ENCODE peak calls at places on chromosome 21, in five cellular contexts. L, Q, U, R and K are unnamed samples. For H3K4me1, the result is how much of the 10 kb centered on the place peaks cover.

GRCh38 chr21:26739189-26739588 is 106.0 kb downstream of the ADAMTS1 start:
- DNase-seq in L (no peak), Q (no peak), U (no peak), R (no peak), K (no peak)

GRCh38 chr21:27571706-27572105 is 604.8 kb upstream of the ADAMTS5 start:
- DNase-seq in L (no peak), Q (no peak), U (no peak), R (no peak), K (no peak)

GRCh38 chr21:46095814-46096595 is 1.9 kb upstream of the COL6A2 start:
- DNase-seq in L (no peak), Q (no peak), U (no peak), R (peak), K (peak)

GRCh38 chr21:35138665-35139381 is 89.7 kb upstream of the RUNX1 start:
- DNase-seq in L (no peak), Q (no peak), U (no peak), R (no peak), K (no peak)

GRCh38 chr21:42198949-42199348 is 20.0 kb upstream of the ABCG1 start:
- DNase-seq in L (no peak), Q (no peak), U (no peak), R (no peak), K (no peak)

GRCh38 chr21:46322351-46323226 is 1.1 kb downstream of the C21orf58 start:
- DNase-seq in L (no peak), Q (no peak), U (no peak), R (peak), K (no peak)

GRCh38 chr21:46122241-46122671 is 24.3 kb downstream of the COL6A2 start:
- DNase-seq in L (peak), Q (peak), U (peak), R (no peak), K (no peak)

GRCh38 chr21:46603228-46603627 is 1.7 kb downstream of the S100B start:
- DNase-seq in L (no peak), Q (no peak), U (no peak), R (no peak), K (no peak)

GRCh38 chr21:25638634-25639166 is 358 bp upstream of the JAM2 start:
- DNase-seq in L (no peak), Q (no peak), U (no peak), R (no peak), K (no peak)

GRCh38 chr21:41957991-41958766 is 4.4 kb upstream of the C2CD2 start:
- DNase-seq in L (no peak), Q (peak), U (peak), R (no peak), K (no peak)

GRCh38 chr21:22890656-22891055 is 1892.4 kb downstream of the NCAM2 start:
- DNase-seq in L (no peak), Q (no peak), U (no peak), R (no peak), K (no peak)

GRCh38 chr21:28523367-28523766 is 469.3 kb downstream of the LTN1 start:
- DNase-seq in L (no peak), Q (no peak), U (no peak), R (no peak), K (no peak)

GRCh38 chr21:16983425-16983824 is 529.4 kb upstream of the CXADR start:
- DNase-seq in L (no peak), Q (no peak), U (no peak), R (no peak), K (no peak)

GRCh38 chr21:41425954-41426655 is at the start of gene MX1:
- DNase-seq in L (peak), Q (peak), U (peak), R (peak), K (peak)

GRCh38 chr21:42218836-42219605 is at the start of gene ABCG1:
- DNase-seq in L (peak), Q (peak), U (peak), R (peak), K (no peak)

GRCh38 chr21:7933923-7934322 is 2587.5 kb upstream of the TPTE start:
- DNase-seq in L (no peak), Q (no peak), U (no peak), R (no peak), K (no peak)

GRCh38 chr21:29384608-29385359 is 86.1 kb downstream of the BACH1 start:
- DNase-seq in L (no peak), Q (no peak), U (no peak), R (no peak), K (no peak)

GRCh38 chr21:42598159-42598735 is 55.2 kb upstream of the PDE9A start:
- DNase-seq in L (no peak), Q (no peak), U (no peak), R (no peak), K (no peak)

GRCh38 chr21:28160378-28160777 is 832.3 kb downstream of the LTN1 start:
- DNase-seq in L (no peak), Q (no peak), U (no peak), R (no peak), K (no peak)

GRCh38 chr21:16605588-16605987 is 875.8 kb downstream of the USP25 start:
- DNase-seq in L (no peak), Q (no peak), U (no peak), R (no peak), K (no peak)

GRCh38 chr21:41659791-41660560 is 106.9 kb downstream of the RIPK4 start:
- DNase-seq in L (no peak), Q (no peak), U (no peak), R (peak), K (no peak)

GRCh38 chr21:15850645-15851044 is 120.9 kb downstream of the USP25 start:
- DNase-seq in L (no peak), Q (no peak), U (no peak), R (no peak), K (no peak)

GRCh38 chr21:18914570-18914969 is 511.0 kb upstream of the TMPRSS15 start:
- DNase-seq in L (no peak), Q (no peak), U (no peak), R (no peak), K (no peak)

GRCh38 chr21:42215942-42216725 is 2.8 kb upstream of the ABCG1 start:
- DNase-seq in L (no peak), Q (no peak), U (no peak), R (no peak), K (no peak)

GRCh38 chr21:41918561-41919358 is 35.1 kb downstream of the C2CD2 start:
- DNase-seq in L (no peak), Q (no peak), U (no peak), R (peak), K (no peak)

GRCh38 chr21:42629856-42630410 is 23.5 kb upstream of the PDE9A start:
- DNase-seq in L (peak), Q (peak), U (no peak), R (no peak), K (no peak)

GRCh38 chr21:27511241-27511640 is 544.4 kb upstream of the ADAMTS5 start:
- DNase-seq in L (no peak), Q (no peak), U (no peak), R (no peak), K (no peak)

GRCh38 chr21:9837946-9838801 is 683.2 kb upstream of the TPTE start:
- DNase-seq in L (peak), Q (no peak), U (no peak), R (no peak), K (no peak)

GRCh38 chr21:26148834-26149354 is 21.7 kb downstream of the APP start:
- DNase-seq in L (no peak), Q (no peak), U (no peak), R (no peak), K (no peak)

GRCh38 chr21:25953659-25954058 is 216.9 kb downstream of the APP start:
- DNase-seq in L (no peak), Q (no peak), U (no peak), R (no peak), K (no peak)

GRCh38 chr21:24450119-24450518 is 1157.2 kb downstream of the MRPL39 start:
- DNase-seq in L (no peak), Q (no peak), U (no peak), R (no peak), K (no peak)
- H3K27ac ChIP-seq in L (no peak), Q (no peak), U (no peak), R (no peak), K (no peak)

GRCh38 chr21:32496536-32496935 is 84.0 kb downstream of the EVA1C start:
- DNase-seq in L (no peak), Q (no peak), U (no peak), R (no peak), K (no peak)

GRCh38 chr21:32494946-32495703 is 82.6 kb downstream of the EVA1C start:
- DNase-seq in L (no peak), Q (no peak), U (no peak), R (no peak), K (no peak)

GRCh38 chr21:32499249-32500055 is 85.9 kb downstream of the TCP10L start:
- DNase-seq in L (no peak), Q (no peak), U (no peak), R (no peak), K (no peak)
- TF ChIP-seq CTCF in L (no peak), Q (no peak), U (no peak), R (no peak), K (no peak)

GRCh38 chr21:38987551-38988210 is 182.0 kb downstream of the ETS2 start:
- DNase-seq in L (no peak), Q (no peak), U (no peak), R (no peak), K (no peak)
- H3K4me1 ChIP-seq in L (half or more), Q (half or more), U (half or more), R (half or more), K (under half)

GRCh38 chr21:34130598-34130985 is 57.2 kb downstream of the MRPS6 start:
- DNase-seq in L (no peak), Q (no peak), U (no peak), R (no peak), K (no peak)

GRCh38 chr21:34132202-34132601 is 58.8 kb downstream of the MRPS6 start:
- DNase-seq in L (no peak), Q (no peak), U (no peak), R (no peak), K (no peak)

GRCh38 chr21:34129971-34130597 is 56.7 kb downstream of the MRPS6 start:
- DNase-seq in L (no peak), Q (no peak), U (no peak), R (no peak), K (no peak)

GRCh38 chr21:34132905-34133304 is 59.5 kb downstream of the MRPS6 start:
- DNase-seq in L (no peak), Q (no peak), U (no peak), R (no peak), K (no peak)

GRCh38 chr21:34131586-34131985 is 58.2 kb downstream of the MRPS6 start:
- DNase-seq in L (no peak), Q (no peak), U (no peak), R (no peak), K (no peak)
- H3K27ac ChIP-seq in L (no peak), Q (peak), U (peak), R (peak), K (no peak)

DNA sequence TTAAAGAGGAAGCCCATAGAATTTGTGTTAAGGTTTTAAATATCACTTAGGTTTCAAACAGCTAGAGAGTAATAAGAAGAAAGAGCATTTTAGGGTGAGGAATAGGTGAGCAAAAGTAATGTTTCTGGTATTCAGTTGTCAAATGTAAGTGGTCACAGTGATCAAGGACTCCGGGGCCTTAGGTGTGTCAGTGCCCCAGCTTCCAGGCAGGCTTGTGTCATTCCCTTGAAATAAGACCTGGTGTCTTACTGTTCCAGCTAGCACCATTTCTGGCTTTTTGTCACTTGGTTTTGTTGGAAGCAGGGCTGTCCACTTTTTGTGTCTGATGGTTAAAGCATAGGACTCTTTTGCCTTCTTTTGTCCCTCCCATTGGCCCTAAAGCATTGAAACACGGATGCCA is 69.6 kb downstream of the DYRK1A start:
- DNase-seq in L (no peak), Q (no peak), U (no peak), R (no peak), K (no peak)
- TF ChIP-seq CTCF in L (no peak), Q (no peak), U (no peak), R (no peak), K (no peak)

GRCh38 chr21:44021064-44021463 is 9.0 kb downstream of the TRAPPC10 start:
- DNase-seq in L (no peak), Q (no peak), U (no peak), R (no peak), K (no peak)

GRCh38 chr21:44020551-44020950 is 8.4 kb downstream of the TRAPPC10 start:
- DNase-seq in L (no peak), Q (no peak), U (no peak), R (no peak), K (no peak)

GRCh38 chr21:44027607-44028286 is 15.6 kb downstream of the TRAPPC10 start:
- DNase-seq in L (no peak), Q (no peak), U (no peak), R (no peak), K (no peak)

GRCh38 chr21:44024895-44025353 is 12.8 kb downstream of the TRAPPC10 start:
- DNase-seq in L (peak), Q (peak), U (peak), R (peak), K (no peak)

DNA sequence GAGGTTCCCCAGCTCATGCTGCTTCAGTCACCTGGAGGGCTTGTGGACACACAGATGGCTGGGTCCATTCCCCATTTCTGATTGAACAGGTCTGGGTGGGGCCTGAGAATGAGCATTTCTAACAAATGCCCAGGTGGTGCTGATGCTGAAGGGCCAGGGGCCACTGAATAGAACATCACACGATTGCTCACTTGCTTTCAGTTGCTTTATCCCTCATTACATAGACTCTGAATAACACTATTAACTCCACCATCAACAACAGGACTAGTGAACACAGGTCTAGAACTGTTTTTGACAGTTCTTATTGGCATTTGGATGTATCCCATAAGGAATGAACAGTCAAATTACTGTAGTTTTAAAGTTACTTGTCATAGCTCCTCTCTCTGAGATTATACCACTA is 12.1 kb downstream of the TRAPPC10 start:
- DNase-seq in L (no peak), Q (no peak), U (no peak), R (no peak), K (no peak)
- H3K4me1 ChIP-seq in L (half or more), Q (under half), U (half or more), R (under half), K (half or more)

GRCh38 chr21:39525601-39526000 is 73.8 kb downstream of the SH3BGR start:
- DNase-seq in L (no peak), Q (no peak), U (no peak), R (no peak), K (no peak)

GRCh38 chr21:39527067-39527595 is 75.4 kb downstream of the SH3BGR start:
- DNase-seq in L (no peak), Q (no peak), U (no peak), R (no peak), K (no peak)

GRCh38 chr21:39527664-39528381 is 76.1 kb downstream of the SH3BGR start:
- DNase-seq in L (no peak), Q (peak), U (no peak), R (peak), K (no peak)

GRCh38 chr21:39531777-39532333 is 80.1 kb downstream of the SH3BGR start:
- DNase-seq in L (no peak), Q (no peak), U (no peak), R (no peak), K (no peak)

DNA sequence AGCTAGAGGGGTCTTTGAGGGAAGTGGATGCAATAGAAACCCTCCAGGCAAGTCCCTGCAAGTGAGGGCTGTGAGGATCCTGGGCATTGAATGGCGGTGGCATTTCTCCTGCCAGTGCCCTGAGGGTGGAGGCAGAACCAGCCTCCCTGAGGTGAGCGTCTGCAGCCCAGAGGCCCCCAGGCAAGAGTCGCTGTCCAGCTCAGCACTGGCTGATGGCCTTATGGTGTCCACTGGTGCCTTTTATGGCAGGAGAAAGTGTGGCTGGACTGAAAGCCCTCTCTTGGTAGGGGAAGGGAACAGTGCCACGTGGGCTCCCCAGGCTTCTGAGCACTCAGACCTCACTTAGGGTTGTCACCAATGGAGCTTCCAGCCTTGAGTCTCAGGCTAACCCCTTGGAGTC is 77.3 kb downstream of the SH3BGR start:
- DNase-seq in L (no peak), Q (no peak), U (no peak), R (no peak), K (no peak)
- H3K27ac ChIP-seq in L (no peak), Q (no peak), U (no peak), R (no peak), K (no peak)

GRCh38 chr21:20377250-20377649 is 621.0 kb upstream of the NCAM2 start:
- DNase-seq in L (no peak), Q (no peak), U (no peak), R (no peak), K (no peak)
- TF ChIP-seq CTCF in L (no peak), Q (no peak), U (no peak), R (no peak), K (no peak)

GRCh38 chr21:37469441-37469840 is 102.9 kb downstream of the DYRK1A start:
- DNase-seq in L (no peak), Q (no peak), U (no peak), R (no peak), K (no peak)

GRCh38 chr21:37474342-37474741 is 107.8 kb downstream of the DYRK1A start:
- DNase-seq in L (no peak), Q (no peak), U (no peak), R (no peak), K (no peak)

GRCh38 chr21:37478821-37479220 is 112.2 kb downstream of the DYRK1A start:
- DNase-seq in L (no peak), Q (no peak), U (no peak), R (no peak), K (no peak)

GRCh38 chr21:37472581-37472980 is 106.0 kb downstream of the DYRK1A start:
- DNase-seq in L (no peak), Q (no peak), U (no peak), R (no peak), K (no peak)

GRCh38 chr21:37475186-37475868 is 108.8 kb downstream of the DYRK1A start:
- DNase-seq in L (no peak), Q (no peak), U (no peak), R (no peak), K (no peak)
- H3K4me1 ChIP-seq in L (under half), Q (under half), U (half or more), R (under half), K (under half)

GRCh38 chr21:44870748-44871495 is 2.6 kb downstream of the PTTG1IP start:
- DNase-seq in L (no peak), Q (peak), U (peak), R (peak), K (peak)
- H3K27ac ChIP-seq in L (peak), Q (peak), U (peak), R (peak), K (no peak)